ENCODE peak calls at places on chromosomes 4 and X, in ten cellular contexts. One of them, this sample, is unnamed.

GRCh38 chrX:130340271-130340670 is 552 bp downstream of the SLC25A14 start:
- DNase-seq in right lobe of liver: no peak
- DNase-seq in EH: no peak
- DNase-seq in left cardiac atrium: no peak
- DNase-seq in T-helper 1 cell: no peak
- DNase-seq in smooth muscle cell of the brain vasculature: no peak
- DNase-seq in activated T-cell treated with anti-CD3 and anti-CD28 coated beads for 48 hours: no peak
- DNase-seq in stimulated activated CD8-positive, alpha-beta memory T cell treated with anti-CD3 and anti-CD28 coated beads, Interleukin-2, amount 100 ng/mL, for 48 hours: no peak
- DNase-seq in ovary: no peak
- DNase-seq in DMS153: no peak
- DNase-seq in this sample: no peak

GRCh38 chrX:34130980-34131744 is 952 bp downstream of the FAM47A start:
- DNase-seq in right lobe of liver: no peak
- DNase-seq in EH: no peak
- DNase-seq in left cardiac atrium: no peak
- DNase-seq in T-helper 1 cell: no peak
- DNase-seq in smooth muscle cell of the brain vasculature: no peak
- DNase-seq in activated T-cell treated with anti-CD3 and anti-CD28 coated beads for 48 hours: no peak
- DNase-seq in stimulated activated CD8-positive, alpha-beta memory T cell treated with anti-CD3 and anti-CD28 coated beads, Interleukin-2, amount 100 ng/mL, for 48 hours: no peak
- DNase-seq in ovary: no peak
- DNase-seq in DMS153: no peak
- DNase-seq in this sample: no peak

GRCh38 chr4:71259911-71260331 is 78.9 kb upstream of the SLC4A4 start:
- DNase-seq in right lobe of liver: no peak
- DNase-seq in EH: no peak
- DNase-seq in left cardiac atrium: no peak
- DNase-seq in T-helper 1 cell: no peak
- DNase-seq in smooth muscle cell of the brain vasculature: no peak
- DNase-seq in activated T-cell treated with anti-CD3 and anti-CD28 coated beads for 48 hours: no peak
- DNase-seq in stimulated activated CD8-positive, alpha-beta memory T cell treated with anti-CD3 and anti-CD28 coated beads, Interleukin-2, amount 100 ng/mL, for 48 hours: no peak
- DNase-seq in ovary: no peak
- DNase-seq in DMS153: peak
- DNase-seq in this sample: no peak

GRCh38 chr4:98586231-98586630 is 72.2 kb downstream of the TSPAN5 start:
- DNase-seq in right lobe of liver: no peak
- DNase-seq in EH: no peak
- DNase-seq in left cardiac atrium: no peak
- DNase-seq in T-helper 1 cell: no peak
- DNase-seq in smooth muscle cell of the brain vasculature: no peak
- DNase-seq in activated T-cell treated with anti-CD3 and anti-CD28 coated beads for 48 hours: no peak
- DNase-seq in stimulated activated CD8-positive, alpha-beta memory T cell treated with anti-CD3 and anti-CD28 coated beads, Interleukin-2, amount 100 ng/mL, for 48 hours: no peak
- DNase-seq in ovary: no peak
- DNase-seq in DMS153: no peak
- DNase-seq in this sample: no peak

GRCh38 chr4:51820443-51820842 is 22.5 kb upstream of the DCUN1D4 start:
- DNase-seq in right lobe of liver: no peak
- DNase-seq in EH: no peak
- DNase-seq in left cardiac atrium: no peak
- DNase-seq in T-helper 1 cell: no peak
- DNase-seq in smooth muscle cell of the brain vasculature: no peak
- DNase-seq in activated T-cell treated with anti-CD3 and anti-CD28 coated beads for 48 hours: no peak
- DNase-seq in stimulated activated CD8-positive, alpha-beta memory T cell treated with anti-CD3 and anti-CD28 coated beads, Interleukin-2, amount 100 ng/mL, for 48 hours: no peak
- DNase-seq in ovary: no peak
- DNase-seq in DMS153: no peak
- DNase-seq in this sample: no peak

GRCh38 chr4:138239496-138239895 is 2.7 kb downstream of the SLC7A11 start:
- DNase-seq in right lobe of liver: no peak
- DNase-seq in EH: no peak
- DNase-seq in left cardiac atrium: no peak
- DNase-seq in T-helper 1 cell: no peak
- DNase-seq in smooth muscle cell of the brain vasculature: no peak
- DNase-seq in activated T-cell treated with anti-CD3 and anti-CD28 coated beads for 48 hours: no peak
- DNase-seq in stimulated activated CD8-positive, alpha-beta memory T cell treated with anti-CD3 and anti-CD28 coated beads, Interleukin-2, amount 100 ng/mL, for 48 hours: no peak
- DNase-seq in ovary: no peak
- DNase-seq in DMS153: no peak
- DNase-seq in this sample: no peak

GRCh38 chr4:25002679-25003078 is 28.1 kb downstream of the LGI2 start:
- DNase-seq in right lobe of liver: no peak
- DNase-seq in EH: no peak
- DNase-seq in left cardiac atrium: no peak
- DNase-seq in T-helper 1 cell: no peak
- DNase-seq in smooth muscle cell of the brain vasculature: no peak
- DNase-seq in activated T-cell treated with anti-CD3 and anti-CD28 coated beads for 48 hours: no peak
- DNase-seq in stimulated activated CD8-positive, alpha-beta memory T cell treated with anti-CD3 and anti-CD28 coated beads, Interleukin-2, amount 100 ng/mL, for 48 hours: no peak
- DNase-seq in ovary: no peak
- DNase-seq in DMS153: no peak
- DNase-seq in this sample: no peak

GRCh38 chr4:88791274-88791673 is 93.6 kb upstream of the NAP1L5 start:
- DNase-seq in right lobe of liver: no peak
- DNase-seq in EH: peak
- DNase-seq in left cardiac atrium: no peak
- DNase-seq in T-helper 1 cell: peak
- DNase-seq in smooth muscle cell of the brain vasculature: no peak
- DNase-seq in activated T-cell treated with anti-CD3 and anti-CD28 coated beads for 48 hours: no peak
- DNase-seq in stimulated activated CD8-positive, alpha-beta memory T cell treated with anti-CD3 and anti-CD28 coated beads, Interleukin-2, amount 100 ng/mL, for 48 hours: no peak
- DNase-seq in ovary: no peak
- DNase-seq in DMS153: no peak
- DNase-seq in this sample: no peak

GRCh38 chr4:182837831-182838230 is 79.4 kb downstream of the DCTD start:
- DNase-seq in right lobe of liver: no peak
- DNase-seq in EH: no peak
- DNase-seq in left cardiac atrium: no peak
- DNase-seq in T-helper 1 cell: no peak
- DNase-seq in smooth muscle cell of the brain vasculature: no peak
- DNase-seq in activated T-cell treated with anti-CD3 and anti-CD28 coated beads for 48 hours: no peak
- DNase-seq in stimulated activated CD8-positive, alpha-beta memory T cell treated with anti-CD3 and anti-CD28 coated beads, Interleukin-2, amount 100 ng/mL, for 48 hours: no peak
- DNase-seq in ovary: no peak
- DNase-seq in DMS153: no peak
- DNase-seq in this sample: peak

GRCh38 chrX:51608071-51608470 is 10.6 kb downstream of the CENPVL3 start:
- DNase-seq in right lobe of liver: no peak
- DNase-seq in EH: peak
- DNase-seq in left cardiac atrium: no peak
- DNase-seq in T-helper 1 cell: no peak
- DNase-seq in smooth muscle cell of the brain vasculature: no peak
- DNase-seq in activated T-cell treated with anti-CD3 and anti-CD28 coated beads for 48 hours: no peak
- DNase-seq in stimulated activated CD8-positive, alpha-beta memory T cell treated with anti-CD3 and anti-CD28 coated beads, Interleukin-2, amount 100 ng/mL, for 48 hours: no peak
- DNase-seq in ovary: no peak
- DNase-seq in DMS153: no peak
- DNase-seq in this sample: no peak

GRCh38 chr4:48924416-48924815 is 17.8 kb upstream of the OCIAD2 start:
- DNase-seq in right lobe of liver: no peak
- DNase-seq in EH: no peak
- DNase-seq in left cardiac atrium: no peak
- DNase-seq in T-helper 1 cell: no peak
- DNase-seq in smooth muscle cell of the brain vasculature: no peak
- DNase-seq in activated T-cell treated with anti-CD3 and anti-CD28 coated beads for 48 hours: no peak
- DNase-seq in stimulated activated CD8-positive, alpha-beta memory T cell treated with anti-CD3 and anti-CD28 coated beads, Interleukin-2, amount 100 ng/mL, for 48 hours: no peak
- DNase-seq in ovary: no peak
- DNase-seq in DMS153: no peak
- DNase-seq in this sample: no peak

GRCh38 chr4:98540803-98541202 is 117.6 kb downstream of the TSPAN5 start:
- DNase-seq in right lobe of liver: no peak
- DNase-seq in EH: no peak
- DNase-seq in left cardiac atrium: no peak
- DNase-seq in T-helper 1 cell: no peak
- DNase-seq in smooth muscle cell of the brain vasculature: no peak
- DNase-seq in activated T-cell treated with anti-CD3 and anti-CD28 coated beads for 48 hours: no peak
- DNase-seq in stimulated activated CD8-positive, alpha-beta memory T cell treated with anti-CD3 and anti-CD28 coated beads, Interleukin-2, amount 100 ng/mL, for 48 hours: no peak
- DNase-seq in ovary: no peak
- DNase-seq in DMS153: no peak
- DNase-seq in this sample: no peak

GRCh38 chr4:148951346-148951745 is 509.1 kb upstream of the NR3C2 start:
- DNase-seq in right lobe of liver: no peak
- DNase-seq in EH: no peak
- DNase-seq in left cardiac atrium: no peak
- DNase-seq in T-helper 1 cell: no peak
- DNase-seq in smooth muscle cell of the brain vasculature: no peak
- DNase-seq in activated T-cell treated with anti-CD3 and anti-CD28 coated beads for 48 hours: no peak
- DNase-seq in stimulated activated CD8-positive, alpha-beta memory T cell treated with anti-CD3 and anti-CD28 coated beads, Interleukin-2, amount 100 ng/mL, for 48 hours: no peak
- DNase-seq in ovary: no peak
- DNase-seq in DMS153: no peak
- DNase-seq in this sample: no peak

GRCh38 chrX:155068165-155068564 is 2.8 kb downstream of the CMC4 start:
- DNase-seq in right lobe of liver: no peak
- DNase-seq in EH: peak
- DNase-seq in left cardiac atrium: no peak
- DNase-seq in T-helper 1 cell: no peak
- DNase-seq in smooth muscle cell of the brain vasculature: no peak
- DNase-seq in activated T-cell treated with anti-CD3 and anti-CD28 coated beads for 48 hours: no peak
- DNase-seq in stimulated activated CD8-positive, alpha-beta memory T cell treated with anti-CD3 and anti-CD28 coated beads, Interleukin-2, amount 100 ng/mL, for 48 hours: no peak
- DNase-seq in ovary: no peak
- DNase-seq in DMS153: no peak
- DNase-seq in this sample: no peak

GRCh38 chrX:71215335-71215912 is 7.6 kb upstream of the GJB1 start:
- DNase-seq in right lobe of liver: peak
- DNase-seq in EH: no peak
- DNase-seq in left cardiac atrium: no peak
- DNase-seq in T-helper 1 cell: no peak
- DNase-seq in smooth muscle cell of the brain vasculature: no peak
- DNase-seq in activated T-cell treated with anti-CD3 and anti-CD28 coated beads for 48 hours: no peak
- DNase-seq in stimulated activated CD8-positive, alpha-beta memory T cell treated with anti-CD3 and anti-CD28 coated beads, Interleukin-2, amount 100 ng/mL, for 48 hours: no peak
- DNase-seq in ovary: no peak
- DNase-seq in DMS153: peak
- DNase-seq in this sample: no peak

GRCh38 chr4:16205298-16206164 is 20.7 kb downstream of the TAPT1 start:
- DNase-seq in right lobe of liver: no peak
- DNase-seq in EH: peak
- DNase-seq in left cardiac atrium: no peak
- DNase-seq in T-helper 1 cell: peak
- DNase-seq in smooth muscle cell of the brain vasculature: no peak
- DNase-seq in activated T-cell treated with anti-CD3 and anti-CD28 coated beads for 48 hours: no peak
- DNase-seq in stimulated activated CD8-positive, alpha-beta memory T cell treated with anti-CD3 and anti-CD28 coated beads, Interleukin-2, amount 100 ng/mL, for 48 hours: no peak
- DNase-seq in ovary: no peak
- DNase-seq in DMS153: no peak
- DNase-seq in this sample: no peak

GRCh38 chr4:7802093-7802726 is 137.5 kb downstream of the AFAP1 start:
- DNase-seq in right lobe of liver: peak
- DNase-seq in EH: peak
- DNase-seq in left cardiac atrium: peak
- DNase-seq in T-helper 1 cell: peak
- DNase-seq in smooth muscle cell of the brain vasculature: no peak
- DNase-seq in activated T-cell treated with anti-CD3 and anti-CD28 coated beads for 48 hours: peak
- DNase-seq in stimulated activated CD8-positive, alpha-beta memory T cell treated with anti-CD3 and anti-CD28 coated beads, Interleukin-2, amount 100 ng/mL, for 48 hours: peak
- DNase-seq in ovary: peak
- DNase-seq in DMS153: peak
- DNase-seq in this sample: peak

GRCh38 chrX:78321809-78322208 is 5.6 kb downstream of the CYSLTR1 start:
- DNase-seq in right lobe of liver: peak
- DNase-seq in EH: no peak
- DNase-seq in left cardiac atrium: peak
- DNase-seq in T-helper 1 cell: peak
- DNase-seq in smooth muscle cell of the brain vasculature: no peak
- DNase-seq in activated T-cell treated with anti-CD3 and anti-CD28 coated beads for 48 hours: no peak
- DNase-seq in stimulated activated CD8-positive, alpha-beta memory T cell treated with anti-CD3 and anti-CD28 coated beads, Interleukin-2, amount 100 ng/mL, for 48 hours: no peak
- DNase-seq in ovary: no peak
- DNase-seq in DMS153: peak
- DNase-seq in this sample: no peak

This sample was measured in sigmoid colon.